ENCODE peak calls at places on chromosome 15, in six cellular contexts. R is stomach, X is IMR-90, S is upper lobe of left lung, F is AG04450, A is PC-3. T is an unnamed sample. For H3K9me3, the result is how much of the 10 kb centered on the place peaks cover.

GRCh38 chr15:57548835-57549234 is 42.9 kb upstream of the MYZAP start:
- DNase-seq in R (peak), X (no peak), S (no peak), F (no peak), A (no peak), T (peak)

GRCh38 chr15:49462242-49462641 is 39.2 kb downstream of the FGF7 start:
- DNase-seq in R (no peak), X (no peak), S (no peak), F (no peak), A (no peak), T (no peak)

GRCh38 chr15:90869601-90870353 is 1.4 kb downstream of the FURIN start:
- DNase-seq in R (no peak), X (peak), S (peak), F (no peak), A (peak), T (peak)

GRCh38 chr15:89419370-89419984 is 76.9 kb downstream of the RHCG start:
- DNase-seq in R (no peak), X (peak), S (no peak), F (no peak), A (peak), T (peak)

GRCh38 chr15:33160054-33160453 is 34.5 kb downstream of the FMN1 start:
- DNase-seq in R (no peak), X (no peak), S (no peak), F (no peak), A (peak), T (no peak)

GRCh38 chr15:49693491-49693890 is 72.6 kb downstream of the DTWD1 start:
- DNase-seq in R (no peak), X (peak), S (no peak), F (no peak), A (no peak), T (no peak)

GRCh38 chr15:85457392-85457968 is 77.1 kb downstream of the AKAP13 start:
- DNase-seq in R (no peak), X (no peak), S (no peak), F (no peak), A (peak), T (no peak)

GRCh38 chr15:31254431-31255175 is 72.0 kb upstream of the KLF13 start:
- DNase-seq in R (no peak), X (peak), S (no peak), F (no peak), A (peak), T (no peak)

GRCh38 chr15:69723404-69724097 is 270.9 kb downstream of the RPLP1 start:
- DNase-seq in R (no peak), X (no peak), S (no peak), F (no peak), A (no peak), T (no peak)

GRCh38 chr15:78691167-78691872 is 50.3 kb upstream of the CHRNB4 start:
- DNase-seq in R (peak), X (no peak), S (no peak), F (no peak), A (no peak), T (no peak)

GRCh38 chr15:92667291-92667904 is 11.8 kb upstream of the FAM174B start:
- DNase-seq in R (no peak), X (no peak), S (no peak), F (no peak), A (peak), T (no peak)

GRCh38 chr15:63858881-63859280 is 25.1 kb upstream of the HERC1 start:
- DNase-seq in R (no peak), X (peak), S (no peak), F (no peak), A (no peak), T (no peak)

GRCh38 chr15:94000603-94001002 is 230.8 kb upstream of the MCTP2 start:
- DNase-seq in R (no peak), X (no peak), S (no peak), F (no peak), A (no peak), T (no peak)

GRCh38 chr15:85741021-85741421 is 53.7 kb downstream of the KLHL25 start:
- DNase-seq in R (no peak), X (no peak), S (peak), F (no peak), A (no peak), T (no peak)

GRCh38 chr15:84947947-84948830 is 33.5 kb upstream of the PDE8A start:
- DNase-seq in R (no peak), X (peak), S (no peak), F (peak), A (peak), T (peak)

GRCh38 chr15:48925714-48926223 is 38.0 kb downstream of the SHC4 start:
- DNase-seq in R (no peak), X (peak), S (no peak), F (peak), A (peak), T (peak)

GRCh38 chr15:44735482-44736260 is 657 bp upstream of the TRIM69 start:
- DNase-seq in R (no peak), X (peak), S (no peak), F (no peak), A (no peak), T (no peak)

GRCh38 chr15:62875626-62876021 is 166.9 kb upstream of the TPM1 start:
- DNase-seq in R (no peak), X (no peak), S (no peak), F (no peak), A (no peak), T (no peak)

GRCh38 chr15:27485265-27485664 is 514.3 kb downstream of the GABRG3 start:
- DNase-seq in R (no peak), X (no peak), S (no peak), F (no peak), A (no peak), T (no peak)
- H3K9me3 ChIP-seq in R (under half), X (under half), S (under half), F (under half), A (under half), T (under half)

GRCh38 chr15:25070357-25070963 is 115.7 kb downstream of the SNRPN start:
- DNase-seq in R (no peak), X (no peak), S (no peak), F (no peak), A (no peak), T (no peak)

GRCh38 chr15:25067725-25068309 is 113.0 kb downstream of the SNRPN start:
- DNase-seq in R (no peak), X (no peak), S (no peak), F (no peak), A (no peak), T (no peak)

GRCh38 chr15:25068696-25069095 is 113.9 kb downstream of the SNRPN start:
- DNase-seq in R (no peak), X (no peak), S (no peak), F (no peak), A (no peak), T (no peak)

GRCh38 chr15:25072857-25073476 is 118.2 kb downstream of the SNRPN start:
- DNase-seq in R (no peak), X (no peak), S (no peak), F (no peak), A (no peak), T (no peak)
- H3K9me3 ChIP-seq in R (half or more), X (half or more), S (half or more), F (half or more), A (half or more), T (under half)

GRCh38 chr15:25243800-25244097 is 195.1 kb downstream of the UBE3A start:
- DNase-seq in R (no peak), X (no peak), S (no peak), F (no peak), A (no peak), T (no peak)
- H3K9me3 ChIP-seq in R (half or more), X (half or more), S (under half), F (half or more), A (under half), T (under half)

DNA sequence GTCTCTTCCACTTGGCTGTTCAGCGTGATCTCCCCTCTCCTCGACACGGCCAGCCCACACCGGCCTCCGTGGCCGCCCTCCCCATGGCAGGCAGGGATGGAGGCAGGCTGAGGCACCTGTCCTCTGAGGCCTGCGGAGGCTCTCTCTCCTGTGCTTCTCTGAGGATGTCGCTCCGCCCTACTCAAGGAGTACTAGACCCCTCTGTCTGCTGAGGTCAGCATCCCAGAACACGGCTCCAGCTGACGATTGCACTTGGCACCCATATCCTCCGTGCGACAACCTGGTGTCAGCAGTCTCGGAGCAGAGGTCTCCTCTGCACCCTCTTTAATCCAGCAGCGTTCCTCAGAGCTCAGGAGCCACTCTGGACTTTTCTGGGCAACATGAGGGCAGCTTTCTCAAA is 322.6 kb downstream of the OCA2 start:
- DNase-seq in R (no peak), X (no peak), S (no peak), F (no peak), A (no peak), T (no peak)
- H3K9me3 ChIP-seq in R (under half), X (under half), S (under half), F (under half), A (under half), T (under half)

GRCh38 chr15:25180606-25181289 is 226.0 kb downstream of the SNRPN start:
- DNase-seq in R (peak), X (no peak), S (peak), F (no peak), A (no peak), T (no peak)
- H3K9me3 ChIP-seq in R (half or more), X (half or more), S (under half), F (half or more), A (under half), T (under half)